ENCODE peak calls at places on chromosomes 16 and 17, in four cellular contexts. P is amygdala, I is GM23248, H is foreskin fibroblast. D is an unnamed sample.

GRCh38 chr17:82836823-82837357 is 2.9 kb downstream of the ZNF750 start:
- DNase-seq in P (no peak), H (no peak), I (peak), D (no peak)

GRCh38 chr17:14268264-14268663 is 31.6 kb upstream of the CDRT15 start:
- DNase-seq in H (no peak), I (no peak), P (no peak), D (no peak)

GRCh38 chr17:79609616-79610150 is 1.2 kb downstream of the RBFOX3 start:
- DNase-seq in P (no peak), I (no peak), H (no peak), D (no peak)

GRCh38 chr16:49660647-49661046 is 195.3 kb downstream of the ZNF423 start:
- DNase-seq in I (no peak), H (no peak), P (no peak), D (no peak)

GRCh38 chr17:17125136-17126084 is 80.7 kb downstream of the PLD6 start:
- DNase-seq in P (no peak), I (no peak), H (no peak), D (no peak)

GRCh38 chr17:35312790-35313711 is 60.4 kb downstream of the SLFN11 start:
- DNase-seq in I (peak), H (peak), P (no peak), D (peak)

GRCh38 chr17:60525624-60526514 is at the start of gene APPBP2:
- DNase-seq in P (peak), H (peak), I (peak), D (peak)

GRCh38 chr17:63844293-63844672 is 1.8 kb upstream of the SMARCD2 start:
- DNase-seq in I (no peak), P (no peak), H (no peak), D (no peak)

GRCh38 chr17:14790518-14790917 is 474.6 kb downstream of the PMP22 start:
- DNase-seq in H (no peak), I (peak), P (no peak), D (no peak)

GRCh38 chr16:7315813-7316212 is 16.8 kb upstream of the RBFOX1 start:
- DNase-seq in H (no peak), P (no peak), I (no peak), D (no peak)

GRCh38 chr16:22220714-22221113 is 14.6 kb downstream of the EEF2K start:
- DNase-seq in P (peak), H (no peak), I (peak), D (no peak)

GRCh38 chr16:82699711-82700495 is 73.1 kb downstream of the CDH13 start:
- DNase-seq in I (peak), P (no peak), H (peak), D (peak)

GRCh38 chr17:75308732-75309629 is 19.7 kb upstream of the SLC25A19 start:
- DNase-seq in I (no peak), H (no peak), P (no peak), D (no peak)

GRCh38 chr16:29819506-29819905 is 756 bp upstream of the MVP start:
- DNase-seq in P (no peak), I (no peak), H (no peak), D (no peak)

GRCh38 chr16:73794936-73795335 is 501.7 kb upstream of the PSMD7 start:
- DNase-seq in P (no peak), I (no peak), H (no peak), D (no peak)

GRCh38 chr16:58832496-58832895 is 98.4 kb upstream of the GOT2 start:
- DNase-seq in H (no peak), P (no peak), I (no peak), D (no peak)

GRCh38 chr16:85490971-85491771 is 122.0 kb upstream of the GSE1 start:
- DNase-seq in P (no peak), I (no peak), H (no peak), D (no peak)

GRCh38 chr17:1967092-1967662 is 58.0 kb downstream of the RTN4RL1 start:
- DNase-seq in P (no peak), I (no peak), H (no peak), D (no peak)

GRCh38 chr16:24681793-24682192 is 47.7 kb upstream of the TNRC6A start:
- DNase-seq in P (no peak), H (no peak), I (peak), D (no peak)

GRCh38 chr17:3692346-3692745 is 3.6 kb downstream of the P2RX5 start:
- DNase-seq in P (no peak), H (no peak), I (no peak), D (no peak)

GRCh38 chr17:80892900-80893603 is 98.6 kb upstream of the CHMP6 start:
- DNase-seq in I (peak), H (peak), P (no peak), D (peak)

GRCh38 chr17:43814714-43815113 is 18.2 kb downstream of the MPP3 start:
- DNase-seq in P (no peak), H (peak), I (peak), D (peak)

GRCh38 chr16:56628486-56629035 is 3.0 kb downstream of the MT1E start:
- DNase-seq in H (no peak), P (no peak), I (peak), D (no peak)

GRCh38 chr16:58462997-58463891 is 36.7 kb upstream of the NDRG4 start:
- DNase-seq in I (peak), P (no peak), H (no peak), D (peak)

GRCh38 chr17:7501729-7502128 is 17.6 kb downstream of the POLR2A start:
- DNase-seq in I (no peak), H (no peak), P (no peak), D (no peak)

GRCh38 chr17:80995131-80995530 is 3.5 kb downstream of the CHMP6 start:
- DNase-seq in I (no peak), H (no peak), P (no peak), D (no peak)

GRCh38 chr17:72297326-72298115 is 176.7 kb downstream of the SOX9 start:
- DNase-seq in H (no peak), P (no peak), I (peak), D (peak)

GRCh38 chr17:37781451-37781850 is 36.6 kb upstream of the HNF1B start:
- DNase-seq in P (no peak), H (no peak), I (no peak), D (no peak)

GRCh38 chr17:69607162-69607834 is 192.8 kb downstream of the MAP2K6 start:
- DNase-seq in P (peak), H (peak), I (peak), D (peak)

GRCh38 chr16:31507617-31507928 is 618 bp downstream of the RUSF1 start:
- DNase-seq in I (no peak), H (no peak), P (no peak), D (no peak)